ENCODE peak calls at places on chromosomes 7 and 10, in seven cellular contexts. R is GM12892, B is HepG2, U is H1, M is SK-N-SH, Y is GM12878, X is K562. V is an unnamed sample.

GRCh38 chr10:92470026-92470425 is 103.9 kb downstream of the IDE start:
- DNase-seq in M (no peak), R (no peak), X (no peak), U (no peak), B (no peak), Y (no peak), V (no peak)

GRCh38 chr7:139422126-139422525 is 61.3 kb downstream of the KLRG2 start:
- DNase-seq in B (no peak), Y (no peak), M (peak; percentile 77), X (peak; percentile 58), R (no peak), U (no peak), V (no peak)

GRCh38 chr7:135757719-135758411 is 9.3 kb upstream of the FAM180A start:
- DNase-seq in Y (no peak), U (no peak), X (no peak), R (no peak), B (no peak), M (no peak), V (no peak)

GRCh38 chr7:94400643-94401042 is 5.9 kb downstream of the COL1A2 start:
- DNase-seq in Y (no peak), M (no peak), B (no peak), R (no peak), X (no peak), U (no peak), V (no peak)

GRCh38 chr10:32253300-32253699 is 93.7 kb downstream of the EPC1 start:
- DNase-seq in M (no peak), Y (no peak), R (no peak), X (peak; percentile 49), U (no peak), B (no peak), V (no peak)

GRCh38 chr10:55803055-55803454 is 558.0 kb downstream of the ZWINT start:
- DNase-seq in M (no peak), B (no peak), Y (no peak), X (no peak), R (no peak), U (no peak), V (no peak)

GRCh38 chr10:73641272-73642060 is at the start of gene MYOZ1:
- DNase-seq in M (no peak), B (no peak), R (no peak), X (peak; percentile 7), U (no peak), Y (no peak), V (no peak)

GRCh38 chr10:18341063-18341462 is 200.8 kb downstream of the CACNB2 start:
- DNase-seq in U (no peak), X (no peak), Y (no peak), M (no peak), B (no peak), R (no peak), V (no peak)

GRCh38 chr10:132904814-132905649 is 37.3 kb downstream of the CFAP46 start:
- DNase-seq in M (no peak), R (no peak), U (no peak), X (peak; percentile 20), Y (no peak), B (peak; percentile 5), V (no peak)

GRCh38 chr10:112970036-112970435 is 20.0 kb downstream of the TCF7L2 start:
- DNase-seq in M (no peak), U (no peak), B (no peak), Y (no peak), X (no peak), R (no peak), V (no peak)

GRCh38 chr7:65938336-65938895 is 43.6 kb downstream of the GUSB start:
- DNase-seq in Y (no peak), R (no peak), X (no peak), U (no peak), M (no peak), B (no peak), V (no peak)

GRCh38 chr10:21969326-21970287 is 33.9 kb downstream of the DNAJC1 start:
- DNase-seq in X (no peak), B (no peak), M (no peak), U (no peak), Y (no peak), R (no peak), V (no peak)

GRCh38 chr7:130387628-130388403 is 7.5 kb downstream of the CPA1 start:
- DNase-seq in R (no peak), Y (no peak), U (no peak), B (no peak), X (no peak), M (no peak), V (no peak)

GRCh38 chr10:97780991-97781540 is 9.3 kb upstream of the SFRP5 start:
- DNase-seq in M (peak; percentile 57), U (no peak), Y (no peak), B (no peak), R (no peak), X (no peak), V (no peak)

GRCh38 chr7:5143935-5144903 is 45.8 kb upstream of the WIPI2 start:
- DNase-seq in Y (peak; percentile 55), B (no peak), X (peak; percentile 52), R (peak; percentile 45), U (no peak), M (peak; percentile 40), V (peak; percentile 93)

GRCh38 chr7:16644987-16645592 is 464 bp downstream of the ANKMY2 start:
- DNase-seq in M (peak; percentile 85), Y (no peak), R (no peak), B (no peak), X (peak; percentile 46), U (no peak), V (no peak)

GRCh38 chr10:17229717-17229966 is 1.6 kb downstream of the VIM start:
- DNase-seq in M (no peak), U (no peak), R (no peak), B (no peak), Y (no peak), X (no peak), V (no peak)

GRCh38 chr10:4686644-4686996 is 139.4 kb upstream of the AKR1E2 start:
- DNase-seq in B (peak; percentile 39), X (no peak), U (no peak), M (no peak), Y (no peak), R (no peak), V (no peak)

GRCh38 chr10:110512461-110513187 is 14.9 kb downstream of the DUSP5 start:
- DNase-seq in M (no peak), R (no peak), U (no peak), B (no peak), X (no peak), Y (no peak), V (no peak)

GRCh38 chr10:9038146-9038714 is 983.7 kb downstream of the GATA3 start:
- DNase-seq in U (no peak), B (no peak), M (no peak), R (no peak), X (no peak), Y (no peak), V (no peak)

GRCh38 chr7:78747568-78747967 is 705.9 kb downstream of the MAGI2 start:
- DNase-seq in M (no peak), R (no peak), U (no peak), B (no peak), Y (no peak), X (no peak), V (no peak)

GRCh38 chr10:19702215-19702614 is 114.0 kb upstream of the PLXDC2 start:
- DNase-seq in X (no peak), R (no peak), U (no peak), M (no peak), Y (no peak), B (no peak), V (no peak)

GRCh38 chr10:126088144-126088543 is 191.8 kb downstream of the FANK1 start:
- DNase-seq in U (no peak), X (no peak), R (no peak), M (peak; percentile 35), B (no peak), Y (no peak), V (no peak)

GRCh38 chr7:113444281-113444680 is 325.9 kb upstream of the SMIM30 start:
- DNase-seq in Y (no peak), U (no peak), X (no peak), M (no peak), B (no peak), R (no peak), V (no peak)

GRCh38 chr7:69708857-69709256 is 110.6 kb downstream of the AUTS2 start:
- DNase-seq in B (no peak), M (no peak), X (no peak), R (no peak), Y (no peak), U (no peak), V (no peak)

GRCh38 chr7:96823274-96823673 is 113.6 kb upstream of the SEM1 start:
- DNase-seq in Y (no peak), R (no peak), M (no peak), B (no peak), X (no peak), U (no peak), V (no peak)

GRCh38 chr7:12529971-12530710 is 40.4 kb upstream of the SCIN start:
- DNase-seq in R (no peak), U (no peak), M (no peak), B (no peak), X (no peak), Y (no peak), V (no peak)

GRCh38 chr7:42071372-42072261 is 165.4 kb downstream of the GLI3 start:
- DNase-seq in X (no peak), B (no peak), R (no peak), M (no peak), Y (no peak), U (no peak), V (no peak)

GRCh38 chr7:157932498-157933218 is 595.9 kb downstream of the DNAJB6 start:
- DNase-seq in Y (no peak), B (peak; percentile 28), X (peak; percentile 36), R (no peak), U (no peak), M (no peak), V (no peak)

GRCh38 chr7:112211348-112211907 is 4.9 kb downstream of the ZNF277 start:
- DNase-seq in R (no peak), M (no peak), U (no peak), Y (no peak), X (no peak), B (peak; percentile 93), V (no peak)
- TF ChIP-seq TAF1 in R (no peak), M (no peak), U (no peak), Y (no peak), X (no peak), B (no peak), V (no peak)

GRCh38 chr7:101817031-101817929 is at the start of gene CUX1:
- DNase-seq in M (peak; percentile 75), X (no peak), R (no peak), U (no peak), Y (no peak), B (peak; percentile 30), V (no peak)
- TF ChIP-seq TAF1 in M (no peak), X (peak; percentile 11), R (no peak), U (no peak), Y (no peak), B (no peak), V (no peak)

DNA sequence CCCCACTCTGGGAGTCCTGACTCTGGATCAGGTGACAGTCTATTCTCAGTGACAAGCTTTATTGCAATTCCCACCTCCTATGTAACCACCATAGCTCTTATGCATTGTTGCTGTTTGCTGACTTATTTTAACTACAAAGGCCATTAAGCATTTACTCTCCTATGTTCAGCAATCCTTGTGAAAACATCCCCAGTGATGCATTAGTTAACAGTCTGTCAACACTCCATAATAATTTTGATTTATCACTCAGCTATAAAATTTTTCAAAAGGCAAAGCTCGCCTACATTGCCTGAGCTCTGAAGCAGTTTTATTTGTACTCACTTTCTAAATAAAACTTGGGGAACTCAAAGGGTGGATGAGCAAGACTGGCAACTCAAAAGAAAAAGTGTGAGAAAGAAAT is 871.8 kb upstream of the SORCS1 start:
- DNase-seq in B (no peak), X (no peak), R (no peak), M (no peak), U (no peak), Y (no peak), V (no peak)
- TF ChIP-seq TAF1 in B (no peak), X (no peak), R (no peak), M (no peak), U (no peak), Y (no peak), V (no peak)

GRCh38 chr10:370222-370825 is 235.1 kb downstream of the ZMYND11 start:
- DNase-seq in M (peak; percentile 45), R (no peak), X (no peak), Y (no peak), U (no peak), B (no peak), V (no peak)
- TF ChIP-seq TAF1 in M (no peak), R (no peak), X (no peak), Y (no peak), U (no peak), B (no peak), V (no peak)

V was measured in GM12891.